ENCODE peak calls at places on chromosomes 11 and 22, in nine cellular contexts. H is NCI-H2029 treated with DMSO at 0.1 percent for 48 hours; U is T-cell; G is astrocyte of the hippocampus; C is GM12865; L is HFFc6; A is HS-27A; Q is brain microvascular endothelial cell; S is activated effector memory CD4-positive, alpha-beta T cell treated with anti-CD3 and anti-CD28 coated beads, Interleukin-2, amount 50 U/mL, for 16 hours. F is an unnamed sample.

GRCh38 chr22:28506207-28506606 is 173.4 kb downstream of the TTC28 start:
- DNase-seq in H (no peak), U (no peak), G (no peak), C (no peak), L (no peak), A (no peak), Q (no peak), S (no peak), F (peak; percentile 27)

GRCh38 chr11:93444671-93445073 is 98.5 kb downstream of the SMCO4 start:
- DNase-seq in H (no peak), U (peak; percentile 7), G (peak; percentile 95), C (no peak), L (no peak), A (no peak), Q (peak; percentile 10), S (peak; percentile 67), F (peak; percentile 94)

GRCh38 chr11:45922425-45923082 is at the start of gene LARGE2:
- DNase-seq in H (no peak), U (peak; percentile 42), G (no peak), C (no peak), L (no peak), A (no peak), Q (no peak), S (peak; percentile 74), F (no peak)

GRCh38 chr11:128610765-128611617 is 23.6 kb upstream of the ETS1 start:
- DNase-seq in H (no peak), U (peak; percentile 66), G (no peak), C (peak; percentile 96), L (no peak), A (no peak), Q (no peak), S (peak; percentile 80), F (no peak)

GRCh38 chr22:44582016-44582415 is 84.0 kb upstream of the RTL6 start:
- DNase-seq in H (no peak), U (no peak), G (no peak), C (no peak), L (no peak), A (no peak), Q (no peak), S (peak; percentile 39), F (no peak)

GRCh38 chr11:67278939-67279588 is 10.0 kb upstream of the ANKRD13D start:
- DNase-seq in H (no peak), U (no peak), G (no peak), C (no peak), L (no peak), A (no peak), Q (no peak), S (peak; percentile 59), F (no peak)

GRCh38 chr22:24441406-24442351 is 14.3 kb downstream of the ADORA2A start:
- DNase-seq in H (no peak), U (no peak), G (no peak), C (no peak), L (no peak), A (no peak), Q (no peak), S (peak; percentile 37), F (no peak)

GRCh38 chr11:63532150-63532549 is 4.5 kb upstream of the PLAAT4 start:
- DNase-seq in H (no peak), U (no peak), G (peak; percentile 29), C (no peak), L (no peak), A (no peak), Q (no peak), S (no peak), F (no peak)

GRCh38 chr22:35352214-35353111 is 28.4 kb upstream of the HMOX1 start:
- DNase-seq in H (no peak), U (no peak), G (no peak), C (peak; percentile 77), L (no peak), A (no peak), Q (no peak), S (peak; percentile 81), F (no peak)

GRCh38 chr11:58395581-58395980 is 11.1 kb downstream of the OR5B3 start:
- DNase-seq in H (no peak), U (no peak), G (no peak), C (no peak), L (peak; percentile 17), A (peak; percentile 17), Q (peak; percentile 11), S (no peak), F (no peak)

GRCh38 chr11:72741429-72741833 is 10.8 kb downstream of the ARAP1 start:
- DNase-seq in H (no peak), U (no peak), G (no peak), C (peak; percentile 57), L (no peak), A (no peak), Q (peak; percentile 13), S (no peak), F (no peak)

GRCh38 chr22:42625416-42625815 is 10.7 kb upstream of the POLDIP3 start:
- DNase-seq in H (no peak), U (no peak), G (no peak), C (no peak), L (no peak), A (no peak), Q (no peak), S (no peak), F (no peak)

GRCh38 chr11:124113890-124114289 is 1.4 kb upstream of the VWA5A start:
- DNase-seq in H (no peak), U (no peak), G (peak; percentile 35), C (no peak), L (no peak), A (no peak), Q (no peak), S (no peak), F (peak; percentile 10)

GRCh38 chr11:124081496-124081895 is 33.8 kb upstream of the VWA5A start:
- DNase-seq in H (no peak), U (no peak), G (no peak), C (no peak), L (no peak), A (no peak), Q (no peak), S (no peak), F (no peak)

GRCh38 chr11:118290923-118291322 is 13.6 kb upstream of the CD3E start:
- DNase-seq in H (no peak), U (no peak), G (no peak), C (peak; percentile 48), L (peak; percentile 12), A (no peak), Q (no peak), S (no peak), F (no peak)

GRCh38 chr11:86938900-86939880 is 16.0 kb downstream of the FZD4 start:
- DNase-seq in H (peak; percentile 75), U (no peak), G (peak; percentile 75), C (peak; percentile 47), L (peak; percentile 60), A (no peak), Q (no peak), S (no peak), F (peak; percentile 42)

GRCh38 chr11:113265343-113265742 is 49.0 kb upstream of the TTC12 start:
- DNase-seq in H (no peak), U (no peak), G (no peak), C (no peak), L (no peak), A (no peak), Q (no peak), S (no peak), F (no peak)

GRCh38 chr22:23196165-23196564 is 15.9 kb downstream of the BCR start:
- DNase-seq in H (no peak), U (no peak), G (no peak), C (no peak), L (no peak), A (no peak), Q (no peak), S (no peak), F (no peak)

GRCh38 chr11:44036811-44037657 is 10.7 kb upstream of the ACCSL start:
- DNase-seq in H (no peak), U (no peak), G (peak; percentile 91), C (peak; percentile 61), L (peak; percentile 81), A (peak; percentile 47), Q (peak; percentile 90), S (no peak), F (peak; percentile 86)

GRCh38 chr11:106391771-106392412 is 314.4 kb downstream of the AASDHPPT start:
- DNase-seq in H (no peak), U (no peak), G (peak; percentile 45), C (no peak), L (peak; percentile 31), A (peak; percentile 43), Q (no peak), S (no peak), F (peak; percentile 43)

GRCh38 chr11:123616505-123617198 is 37.8 kb downstream of the SCN3B start:
- DNase-seq in H (no peak), U (no peak), G (peak; percentile 82), C (no peak), L (peak; percentile 34), A (no peak), Q (no peak), S (no peak), F (no peak)

GRCh38 chr11:34251640-34251980 is 106.2 kb downstream of the ABTB2 start:
- DNase-seq in H (no peak), U (no peak), G (peak; percentile 46), C (no peak), L (peak; percentile 35), A (no peak), Q (peak; percentile 20), S (no peak), F (peak; percentile 33)

GRCh38 chr22:41780714-41781507 is 19.6 kb upstream of the CCDC134 start:
- DNase-seq in H (no peak), U (peak; percentile 86), G (no peak), C (peak; percentile 97), L (no peak), A (no peak), Q (peak; percentile 42), S (peak; percentile 95), F (no peak)

GRCh38 chr11:91173701-91174100 is 950.9 kb upstream of the CHORDC1 start:
- DNase-seq in H (no peak), U (no peak), G (no peak), C (no peak), L (no peak), A (no peak), Q (peak; percentile 34), S (no peak), F (peak; percentile 56)

GRCh38 chr11:115716080-115716479 is 211.9 kb upstream of the CADM1 start:
- DNase-seq in H (no peak), U (no peak), G (no peak), C (no peak), L (no peak), A (no peak), Q (no peak), S (no peak), F (no peak)

GRCh38 chr22:27624705-27625104 is 176.9 kb downstream of the MN1 start:
- DNase-seq in H (no peak), U (no peak), G (peak; percentile 25), C (no peak), L (no peak), A (no peak), Q (no peak), S (no peak), F (no peak)

GRCh38 chr22:47042861-47043496 is 280.5 kb downstream of the TBC1D22A start:
- DNase-seq in H (no peak), U (no peak), G (no peak), C (no peak), L (no peak), A (no peak), Q (no peak), S (no peak), F (no peak)

GRCh38 chr11:86380295-86380694 is 5.6 kb downstream of the CCDC81 start:
- DNase-seq in H (no peak), U (no peak), G (no peak), C (no peak), L (no peak), A (no peak), Q (no peak), S (no peak), F (no peak)

GRCh38 chr11:91243065-91243464 is 981.6 kb upstream of the FAT3 start:
- DNase-seq in H (no peak), U (no peak), G (no peak), C (no peak), L (no peak), A (no peak), Q (no peak), S (no peak), F (no peak)

GRCh38 chr22:47591016-47591415 is 828.6 kb downstream of the TBC1D22A start:
- DNase-seq in H (no peak), U (no peak), G (no peak), C (no peak), L (no peak), A (no peak), Q (no peak), S (no peak), F (no peak)

GRCh38 chr11:45182902-45183301 is 36.5 kb downstream of the PRDM11 start:
- DNase-seq in H (no peak), U (no peak), G (peak; percentile 30), C (peak; percentile 12), L (peak; percentile 26), A (no peak), Q (peak; percentile 20), S (no peak), F (no peak)